ENCODE peak calls at places on chromosomes 5 and 9, in four cellular contexts. D is ACHN; Z is stimulated activated CD4-positive, alpha-beta T cell treated with anti-CD3 and anti-CD28 coated beads, Interleukin-4, amount 100 ng/mL, for 4 hours; Q is C1 segment of cervical spinal cord. H is an unnamed sample.

GRCh38 chr9:7237473-7238243 is 479.9 kb downstream of the KDM4C start:
- DNase-seq in D (no peak), Z (no peak), Q (no peak), H (no peak)

GRCh38 chr9:33109850-33110595 is 33.5 kb upstream of the SMU1 start:
- DNase-seq in Z (no peak), Q (no peak), D (no peak), H (no peak)

GRCh38 chr5:159975462-159976019 is 33.4 kb upstream of the TTC1 start:
- DNase-seq in D (peak; percentile 77), Q (no peak), Z (no peak), H (no peak)

GRCh38 chr5:154359222-154359583 is 86.6 kb upstream of the SAP30L start:
- DNase-seq in Z (no peak), D (no peak), Q (no peak), H (no peak)

GRCh38 chr5:43543434-43543833 is 13.4 kb downstream of the PAIP1 start:
- DNase-seq in Z (no peak), Q (no peak), D (no peak), H (no peak)

GRCh38 chr5:180291234-180291940 is 496 bp downstream of the MAPK9 start:
- DNase-seq in D (no peak), Q (peak; percentile 16), Z (no peak), H (no peak)

GRCh38 chr9:95455714-95456113 is 61.1 kb downstream of the PTCH1 start:
- DNase-seq in D (no peak), Q (no peak), Z (no peak), H (no peak)

GRCh38 chr5:176781638-176782570 is 28.5 kb upstream of the UNC5A start:
- DNase-seq in Q (no peak), D (no peak), Z (no peak), H (no peak)

GRCh38 chr9:137800196-137801022 is 77.2 kb upstream of the CACNA1B start:
- DNase-seq in Q (no peak), D (no peak), Z (no peak), H (no peak)

GRCh38 chr5:5511904-5512416 is 89.5 kb downstream of the ICE1 start:
- DNase-seq in Q (no peak), Z (no peak), D (no peak), H (no peak)

GRCh38 chr5:132665681-132666080 is 7.7 kb downstream of the IL13 start:
- DNase-seq in Z (no peak), Q (no peak), D (no peak), H (no peak)

GRCh38 chr9:121699271-121700164 is 48.1 kb downstream of the DAB2IP start:
- DNase-seq in Z (no peak), D (peak; percentile 33), Q (no peak), H (no peak)

GRCh38 chr5:75510836-75511434 is 494 bp downstream of the CERT1 start:
- DNase-seq in Z (peak; percentile 22), D (peak; percentile 39), Q (peak; percentile 73), H (peak; percentile 41)

GRCh38 chr5:64800926-64801325 is 32.2 kb downstream of the CWC27 start:
- DNase-seq in Q (no peak), Z (no peak), D (no peak), H (no peak)

GRCh38 chr5:67476531-67476930 is 279.9 kb upstream of the CD180 start:
- DNase-seq in Q (no peak), D (no peak), Z (no peak), H (no peak)

GRCh38 chr5:5316333-5316732 is 106.1 kb upstream of the ICE1 start:
- DNase-seq in D (no peak), Z (no peak), Q (no peak), H (no peak)

GRCh38 chr5:138240690-138241385 is 27.7 kb upstream of the CDC23 start:
- DNase-seq in D (no peak), Z (no peak), Q (no peak), H (no peak)

GRCh38 chr9:78053627-78054026 is 22.0 kb upstream of the GNAQ start:
- DNase-seq in Q (no peak), Z (no peak), D (no peak), H (no peak)

H was measured in anterior cingulate cortex.